ENCODE peak calls at places on chromosomes 11 and 22, in five cellular contexts. S is transverse colon, D is sigmoid colon, E is stomach, Y is HCT116. Q is an unnamed sample.

GRCh38 chr11:57546869-57547518 is 9.6 kb downstream of the SMTNL1 start:
- DNase-seq in S (no peak), D (no peak), E (no peak), Y (no peak), Q (peak)

GRCh38 chr11:65426839-65427690 is 4.5 kb downstream of the NEAT1 start:
- DNase-seq in S (peak), D (peak), E (peak), Y (peak), Q (no peak)

GRCh38 chr11:78207532-78208256 is 19.0 kb downstream of the USP35 start:
- DNase-seq in S (no peak), D (peak), E (no peak), Y (no peak), Q (no peak)

GRCh38 chr11:69721745-69722144 is 17.9 kb upstream of the FGF19 start:
- DNase-seq in S (no peak), D (no peak), E (no peak), Y (no peak), Q (no peak)

GRCh38 chr22:24994070-24994763 is 41.7 kb downstream of the KIAA1671 start:
- DNase-seq in S (peak), D (no peak), E (peak), Y (peak), Q (no peak)

GRCh38 chr22:40666151-40666848 is 13.0 kb upstream of the MCHR1 start:
- DNase-seq in S (no peak), D (no peak), E (no peak), Y (no peak), Q (no peak)

GRCh38 chr11:17637901-17638300 is 81.5 kb upstream of the MYOD1 start:
- DNase-seq in S (no peak), D (no peak), E (no peak), Y (no peak), Q (no peak)

GRCh38 chr11:76803811-76804600 is 20.9 kb downstream of the TSKU start:
- DNase-seq in S (no peak), D (no peak), E (no peak), Y (no peak), Q (no peak)

GRCh38 chr11:84003181-84003580 is 717.0 kb upstream of the CCDC90B start:
- DNase-seq in S (no peak), D (no peak), E (no peak), Y (no peak), Q (no peak)

GRCh38 chr22:37281195-37281594 is 1.1 kb upstream of the CYTH4 start:
- DNase-seq in S (no peak), D (no peak), E (no peak), Y (no peak), Q (no peak)

GRCh38 chr22:37283393-37283937 is 1.2 kb downstream of the CYTH4 start:
- DNase-seq in S (peak), D (no peak), E (no peak), Y (no peak), Q (no peak)

GRCh38 chr22:37280718-37281117 is 1.6 kb upstream of the CYTH4 start:
- DNase-seq in S (no peak), D (no peak), E (no peak), Y (no peak), Q (no peak)

GRCh38 chr22:37281646-37282384 is 493 bp upstream of the CYTH4 start:
- DNase-seq in S (no peak), D (no peak), E (no peak), Y (no peak), Q (no peak)

DNA sequence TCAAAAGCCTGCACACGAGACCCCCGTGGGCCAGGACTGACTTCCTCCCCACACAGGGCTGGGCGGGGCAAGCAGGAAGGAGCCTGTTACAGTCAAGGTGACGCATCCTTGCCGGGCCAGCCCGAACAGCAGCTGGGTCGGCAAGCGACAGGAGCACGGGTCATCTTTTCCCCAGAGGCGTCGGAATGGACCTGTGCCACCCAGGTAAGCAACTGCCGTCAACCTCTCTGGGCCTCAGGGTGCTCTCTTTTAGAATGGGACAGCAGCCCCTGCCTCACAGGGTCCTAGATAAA is at the start of gene CYTH4:
- DNase-seq in S (peak), D (peak), E (peak), Y (no peak), Q (peak)
- TF ChIP-seq POLR2A in S (peak), D (no peak), E (no peak), Y (no peak), Q (peak)

DNA sequence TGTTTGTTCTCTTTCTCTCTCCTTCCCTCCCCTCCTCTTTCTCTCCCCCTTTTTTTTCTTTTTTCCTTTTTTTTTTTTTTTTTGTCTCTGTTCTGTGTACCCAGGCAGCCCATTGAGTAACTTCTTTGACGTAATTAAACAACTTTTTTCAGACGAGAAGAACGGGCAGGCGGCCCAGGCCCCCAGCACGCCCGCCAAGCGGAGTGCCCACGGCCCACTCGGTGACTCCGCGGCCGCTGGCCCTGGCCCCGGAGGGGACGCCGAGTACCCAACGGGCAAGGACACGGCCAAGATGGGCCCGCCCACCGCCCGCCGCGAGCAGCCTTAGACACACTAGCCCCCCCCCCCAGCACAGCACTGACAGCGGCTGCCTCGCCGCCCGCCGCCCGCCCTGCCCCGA is 26.2 kb downstream of the MOB2 start:
- DNase-seq in S (peak), D (peak), E (peak), Y (no peak), Q (no peak)
- TF ChIP-seq POLR2AphosphoS5 in S (no peak), D (peak), E (peak), Y (no peak), Q (no peak)

DNA sequence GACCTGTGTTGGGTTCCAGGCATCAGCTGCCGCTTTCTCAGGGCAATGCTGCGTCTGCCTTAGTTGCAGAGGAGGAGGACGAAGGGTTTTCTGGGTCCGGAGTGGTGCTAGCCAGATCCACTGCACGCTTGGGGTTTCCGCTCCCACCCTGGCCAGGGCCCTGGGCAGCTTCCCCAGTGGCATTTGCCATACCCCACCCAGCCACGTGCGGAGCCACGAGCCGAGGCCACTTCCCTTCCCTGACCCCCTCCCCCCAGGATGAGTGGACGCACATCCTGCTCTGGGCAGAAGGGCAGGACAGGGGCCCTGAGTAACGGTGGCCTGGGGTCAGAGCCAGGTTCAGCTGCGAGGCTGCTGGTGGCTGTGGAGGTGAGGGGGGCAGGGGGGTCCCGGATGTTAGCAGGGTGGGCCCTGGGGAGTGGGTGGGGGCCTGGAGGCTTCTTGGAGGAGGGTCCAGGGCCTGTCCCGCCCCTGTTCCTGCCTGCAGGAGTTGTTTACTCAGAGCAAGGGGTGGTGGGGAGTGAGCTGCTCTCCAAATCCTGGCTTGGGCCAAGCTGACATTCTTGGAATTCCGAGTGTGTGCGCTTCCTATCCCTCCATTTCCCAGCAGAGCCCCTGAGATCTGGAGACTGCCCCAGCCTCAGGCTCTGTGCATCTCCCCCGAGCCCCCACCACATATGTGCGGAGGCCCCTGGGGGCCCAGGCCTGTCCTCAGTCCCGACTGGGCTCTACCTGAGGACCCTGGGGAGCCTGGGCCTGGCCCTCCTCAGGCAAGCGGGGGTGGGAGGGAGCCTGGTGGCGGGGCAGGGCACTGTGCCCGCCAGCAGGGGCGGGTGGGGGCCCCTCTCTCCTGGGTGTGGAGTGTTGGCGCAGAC is 1.4 kb downstream of the TSPAN4 start:
- DNase-seq in S (peak), D (peak), E (peak), Y (no peak), Q (no peak)
- TF ChIP-seq POLR2A in S (peak), D (peak), E (no peak), Y (no peak), Q (no peak)

DNA sequence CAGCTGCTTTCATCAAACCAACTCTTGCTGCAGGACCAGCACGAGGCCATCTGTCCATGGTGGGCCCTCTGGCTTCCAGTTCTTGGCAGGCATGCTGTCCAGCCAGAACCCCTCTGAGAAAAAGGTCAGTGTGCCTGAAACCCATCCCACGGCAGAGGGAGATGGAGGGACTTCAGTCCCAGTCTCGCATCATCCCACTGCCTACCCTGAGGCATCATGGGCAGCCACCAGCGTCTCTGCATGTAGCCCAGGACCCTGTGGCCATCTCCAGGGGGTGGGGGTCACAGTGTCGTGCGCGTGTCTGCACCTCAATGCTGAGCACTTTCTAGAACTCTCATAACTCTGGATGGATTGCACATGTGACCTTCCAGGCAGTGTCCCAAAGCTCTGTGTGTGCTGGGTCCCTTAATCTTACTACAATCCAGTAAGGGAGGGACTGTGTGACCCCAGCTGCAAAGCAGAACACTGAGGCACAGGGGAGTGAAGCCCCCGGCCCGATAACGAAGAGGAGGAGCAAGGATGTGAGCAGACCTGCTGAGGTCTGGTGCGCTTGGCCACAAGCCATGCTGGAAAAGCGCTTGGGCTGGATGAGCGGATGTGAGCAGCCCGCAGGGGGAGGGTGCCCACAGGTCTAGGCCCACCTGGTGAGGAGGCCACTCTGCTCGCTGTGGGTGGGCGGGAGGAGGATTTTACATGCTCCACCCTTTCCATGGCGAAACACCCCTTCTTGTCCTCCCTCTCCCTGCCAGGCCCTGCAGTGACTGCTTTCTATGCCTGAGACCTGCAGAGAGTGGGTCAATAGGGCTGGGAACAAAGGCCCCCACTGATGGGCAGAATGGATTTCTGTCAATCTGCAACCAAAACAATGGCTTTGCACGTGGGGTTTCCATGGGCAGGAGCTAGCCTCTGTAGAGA is 1401.0 kb downstream of the BRD1 start:
- DNase-seq in S (no peak), D (no peak), E (no peak), Y (no peak), Q (no peak)
- TF ChIP-seq POLR2AphosphoS5 in S (no peak), D (no peak), E (no peak), Y (no peak), Q (no peak)

DNA sequence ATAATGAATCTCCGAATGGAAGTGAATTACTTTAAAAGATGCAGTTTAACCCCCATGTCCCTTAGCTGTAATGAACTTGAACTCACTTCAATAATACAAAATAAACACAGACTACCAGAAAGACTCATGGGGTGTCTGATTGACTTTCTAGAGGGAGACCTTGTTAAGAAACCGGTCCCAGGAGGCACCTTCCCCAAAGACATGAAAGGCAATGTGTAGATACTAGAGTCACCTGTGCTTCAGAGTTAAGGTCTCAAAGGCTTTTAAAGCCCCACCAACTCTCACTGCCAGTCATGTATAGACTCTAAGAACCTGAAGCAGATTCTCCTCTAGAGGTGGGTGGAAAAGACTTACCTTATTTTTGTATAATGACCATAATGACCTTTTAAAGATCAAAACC is at the start of gene OR8J1:
- DNase-seq in S (no peak), D (no peak), E (no peak), Y (no peak), Q (no peak)
- TF ChIP-seq POLR2A in S (no peak), D (no peak), E (no peak), Y (no peak), Q (no peak)

GRCh38 chr22:34914871-34915270 is 151.1 kb upstream of the ISX start:
- DNase-seq in S (no peak), D (no peak), E (no peak), Y (no peak), Q (no peak)
- TF ChIP-seq POLR2AphosphoS5 in S (no peak), D (no peak), E (no peak), Y (no peak), Q (no peak)

GRCh38 chr11:47269002-47269828 is 718 bp upstream of the MADD start:
- DNase-seq in S (peak), D (peak), E (peak), Y (peak), Q (peak)
- TF ChIP-seq POLR2A in S (peak), D (no peak), E (no peak), Y (peak), Q (peak)